ENCODE peak calls at places on chromosome 16, in eight cellular contexts. J is neural progenitor cell, S is fibroblast of lung, Y is PC-3, H is hepatocyte, E is A549, N is GM23338, L is H9. K is an unnamed sample.
A peak's percentile ranks its signal among the peaks of the same experiment; 100 is the strongest.

GRCh38 chr16:58187657-58188430 is 10.1 kb downstream of the CSNK2A2 start:
- DNase-seq in J (no peak), S (no peak), Y (no peak), H (no peak), E (no peak), N (no peak), L (no peak), K (no peak)

GRCh38 chr16:80993293-80993691 is 13.4 kb downstream of the CMC2 start:
- DNase-seq in J (no peak), S (peak; percentile 81), Y (no peak), H (peak; percentile 63), E (peak; percentile 70), N (no peak), L (no peak), K (peak; percentile 84)

GRCh38 chr16:24013733-24014645 is 178.2 kb downstream of the PRKCB start:
- DNase-seq in J (no peak), S (no peak), Y (no peak), H (no peak), E (peak; percentile 10), N (no peak), L (no peak), K (no peak)

GRCh38 chr16:84959045-84959576 is 52.2 kb downstream of the ZDHHC7 start:
- DNase-seq in J (no peak), S (no peak), Y (peak; percentile 13), H (no peak), E (peak; percentile 56), N (peak; percentile 50), L (no peak), K (peak; percentile 38)

GRCh38 chr16:27287887-27288286 is 19.3 kb upstream of the NSMCE1 start:
- DNase-seq in J (no peak), S (no peak), Y (no peak), H (no peak), E (no peak), N (no peak), L (no peak), K (no peak)

GRCh38 chr16:1698680-1699079 is 7.3 kb upstream of the MAPK8IP3 start:
- DNase-seq in J (no peak), S (no peak), Y (no peak), H (no peak), E (no peak), N (no peak), L (no peak), K (no peak)

GRCh38 chr16:15037003-15037402 is 18.9 kb downstream of the NTAN1 start:
- DNase-seq in J (no peak), S (no peak), Y (no peak), H (no peak), E (no peak), N (no peak), L (no peak), K (no peak)

GRCh38 chr16:68985268-68985667 is 120.2 kb upstream of the HAS3 start:
- DNase-seq in J (no peak), S (peak; percentile 15), Y (peak; percentile 4), H (no peak), E (no peak), N (no peak), L (no peak), K (no peak)

GRCh38 chr16:30761427-30761927 is 385 bp downstream of the CFAP119 start:
- DNase-seq in J (peak; percentile 70), S (peak; percentile 18), Y (peak; percentile 28), H (peak; percentile 58), E (no peak), N (peak; percentile 80), L (peak; percentile 68), K (peak; percentile 51)

GRCh38 chr16:53913082-53913870 is 209.3 kb downstream of the FTO start:
- DNase-seq in J (no peak), S (peak; percentile 93), Y (peak; percentile 35), H (peak; percentile 13), E (peak; percentile 18), N (no peak), L (no peak), K (no peak)

GRCh38 chr16:69861276-69862030 is 89.7 kb upstream of the CLEC18A start:
- DNase-seq in J (no peak), S (peak; percentile 66), Y (no peak), H (peak; percentile 57), E (no peak), N (no peak), L (no peak), K (no peak)

GRCh38 chr16:1296688-1297412 is 12.6 kb upstream of the UBE2I start:
- DNase-seq in J (no peak), S (no peak), Y (peak; percentile 92), H (peak; percentile 80), E (peak; percentile 80), N (no peak), L (no peak), K (peak; percentile 97)

GRCh38 chr16:48963901-48964615 is 317.6 kb downstream of the CBLN1 start:
- DNase-seq in J (no peak), S (peak; percentile 78), Y (peak; percentile 91), H (peak; percentile 73), E (peak; percentile 36), N (no peak), L (no peak), K (no peak)

GRCh38 chr16:69181-69580 is 3.2 kb downstream of the RHBDF1 start:
- DNase-seq in J (no peak), S (no peak), Y (no peak), H (no peak), E (no peak), N (no peak), L (no peak), K (no peak)

GRCh38 chr16:2952679-2953078 is 11.4 kb upstream of the KREMEN2 start:
- DNase-seq in J (no peak), S (no peak), Y (peak; percentile 34), H (no peak), E (no peak), N (no peak), L (no peak), K (no peak)

GRCh38 chr16:2954647-2955381 is 9.3 kb upstream of the KREMEN2 start:
- DNase-seq in J (no peak), S (no peak), Y (no peak), H (no peak), E (no peak), N (no peak), L (peak; percentile 32), K (no peak)

GRCh38 chr16:2955438-2955778 is 8.7 kb upstream of the KREMEN2 start:
- DNase-seq in J (no peak), S (no peak), Y (no peak), H (no peak), E (no peak), N (no peak), L (no peak), K (no peak)

GRCh38 chr16:2954228-2954627 is 9.8 kb upstream of the KREMEN2 start:
- DNase-seq in J (no peak), S (no peak), Y (no peak), H (no peak), E (no peak), N (no peak), L (peak; percentile 29), K (no peak)

GRCh38 chr16:2953706-2954105 is 10.4 kb upstream of the KREMEN2 start:
- DNase-seq in J (no peak), S (no peak), Y (no peak), H (no peak), E (no peak), N (no peak), L (peak; percentile 30), K (no peak)
- H3K4me2 ChIP-seq in J (no peak overlapping the region), S (no peak overlapping the region), Y (no peak overlapping the region), H (no peak overlapping the region), E (no peak overlapping the region), N (no peak overlapping the region), L (no peak overlapping the region), K (no peak overlapping the region)

GRCh38 chr16:10352262-10352661 is 33.6 kb upstream of the ATF7IP2 start:
- DNase-seq in J (no peak), S (no peak), Y (no peak), H (no peak), E (no peak), N (no peak), L (no peak), K (no peak)

GRCh38 chr16:10355589-10355988 is 30.3 kb upstream of the ATF7IP2 start:
- DNase-seq in J (no peak), S (no peak), Y (no peak), H (no peak), E (no peak), N (no peak), L (no peak), K (no peak)

GRCh38 chr16:10362077-10362863 is 23.6 kb upstream of the ATF7IP2 start:
- DNase-seq in J (no peak), S (no peak), Y (no peak), H (peak; percentile 47), E (no peak), N (no peak), L (no peak), K (no peak)

GRCh38 chr16:10356870-10357842 is 28.7 kb upstream of the ATF7IP2 start:
- DNase-seq in J (no peak), S (no peak), Y (no peak), H (no peak), E (no peak), N (no peak), L (no peak), K (no peak)
- H3K27ac ChIP-seq in J (no peak overlapping the region), S (no peak overlapping the region), Y (no peak overlapping the region), H (peak overlapping the region; percentile 83), E (no peak overlapping the region), N (no peak overlapping the region), L (no peak overlapping the region), K (no peak overlapping the region)

DNA sequence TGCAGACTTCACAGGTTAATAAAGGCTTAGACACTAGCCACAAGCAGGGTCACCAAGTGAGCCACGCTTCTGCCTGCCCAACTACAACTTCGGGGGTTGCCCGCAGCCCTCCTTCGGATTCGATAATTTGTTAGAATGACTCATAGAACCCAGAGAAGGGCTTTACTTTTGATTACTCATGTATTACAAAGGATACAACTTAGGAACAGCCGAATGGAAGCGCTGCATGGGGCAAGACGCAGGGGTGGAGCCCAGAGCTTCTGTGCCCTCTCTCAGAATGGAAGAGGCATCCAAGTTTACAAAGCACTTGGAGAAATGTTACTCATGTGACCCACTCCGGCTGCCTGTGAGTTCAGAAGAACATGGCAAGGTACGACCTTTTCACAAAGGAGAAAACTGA is 7.5 kb upstream of the CDH5 start:
- DNase-seq in J (no peak), S (peak; percentile 39), Y (peak; percentile 75), H (no peak), E (peak; percentile 29), N (no peak), L (no peak), K (peak; percentile 23)
- H3K4me2 ChIP-seq in J (no peak overlapping the region), S (no peak overlapping the region), Y (peak overlapping the region; percentile 61), H (no peak overlapping the region), E (peak overlapping the region; percentile 37), N (no peak overlapping the region), L (no peak overlapping the region), K (peak overlapping the region; percentile 65)

DNA sequence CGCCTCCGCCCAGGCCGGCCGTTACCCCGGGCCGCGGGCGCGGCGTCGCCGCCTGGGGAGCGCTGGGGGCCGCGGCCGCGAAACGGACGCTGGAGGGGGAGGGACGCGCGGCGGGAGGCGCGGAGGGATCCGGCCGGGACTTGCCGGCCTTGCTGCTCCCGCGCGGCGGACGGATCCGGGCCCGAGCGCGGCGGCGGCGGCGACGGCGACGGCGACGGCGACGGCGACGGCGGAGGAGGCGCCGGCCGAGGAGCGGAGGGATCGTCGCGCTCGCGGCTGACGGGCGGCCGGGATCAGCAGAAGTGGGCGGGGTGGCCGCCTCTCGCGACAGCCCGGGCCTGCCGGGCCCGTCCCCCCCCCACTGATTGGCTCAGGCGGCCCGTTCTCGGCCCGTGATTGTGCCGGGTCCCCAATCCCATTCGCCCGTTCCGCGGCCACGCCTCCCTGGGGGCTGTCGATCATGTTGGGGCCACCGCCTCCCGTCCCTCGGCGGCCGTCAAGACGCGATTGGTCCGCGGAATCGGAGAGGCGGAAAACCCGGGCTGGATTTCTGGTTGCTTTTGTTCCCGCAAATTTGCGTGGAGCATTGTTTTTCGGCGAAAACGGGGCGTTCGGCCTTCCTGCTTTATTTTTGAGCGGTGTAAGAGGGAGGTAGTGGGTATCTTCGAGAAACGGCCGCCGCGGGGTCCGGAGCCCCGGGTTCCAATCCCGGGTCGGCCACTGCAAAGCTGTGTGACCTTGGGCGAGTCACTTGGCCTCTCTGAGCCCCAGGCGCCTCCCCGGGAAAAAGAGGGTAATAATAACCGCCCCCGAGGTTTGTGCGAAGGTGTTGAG is at the start of gene ZCCHC14:
- DNase-seq in J (peak; percentile 100), S (peak; percentile 98), Y (peak; percentile 93), H (peak; percentile 99), E (peak; percentile 98), N (peak; percentile 99), L (peak; percentile 99), K (peak; percentile 97)
- H3K27ac ChIP-seq in J (no peak within 1 kb of the TSS), S (peak within 1 kb of the TSS; percentile 38), Y (no peak within 1 kb of the TSS), H (no peak within 1 kb of the TSS), E (peak within 1 kb of the TSS; percentile 89), N (no peak within 1 kb of the TSS), L (no peak within 1 kb of the TSS), K (no peak within 1 kb of the TSS)

K was measured in PC-9.